ENCODE peak calls at places on chromosome X, in four cellular contexts. L is ascending aorta; J is CD8-positive, alpha-beta T cell; Z is psoas muscle. D is an unnamed sample.

GRCh38 chrX:74133156-74133796 is 170.7 kb upstream of the ZCCHC13 start:
- DNase-seq in L (no peak), J (no peak), Z (no peak), D (no peak)

GRCh38 chrX:42025861-42026260 is 102.5 kb upstream of the CASK start:
- DNase-seq in L (no peak), J (no peak), Z (no peak), D (no peak)

GRCh38 chrX:44621088-44621487 is 78.4 kb upstream of the FUNDC1 start:
- DNase-seq in L (no peak), J (no peak), Z (no peak), D (no peak)

GRCh38 chrX:154532690-154533089 is 14.0 kb downstream of the G6PD start:
- DNase-seq in L (no peak), J (no peak), Z (no peak), D (no peak)

GRCh38 chrX:13101439-13102139 is 57.2 kb upstream of the FAM9C start:
- DNase-seq in L (no peak), J (no peak), Z (peak; percentile 56), D (peak; percentile 87)

GRCh38 chrX:57899064-57899463 is 11.2 kb downstream of the ZXDA start:
- DNase-seq in L (no peak), J (no peak), Z (no peak), D (no peak)

GRCh38 chrX:274904-275475 is 6.2 kb upstream of the PLCXD1 start:
- DNase-seq in L (no peak), J (no peak), Z (no peak), D (no peak)

GRCh38 chrX:24341795-24342194 is 18.6 kb upstream of the SUPT20HL1 start:
- DNase-seq in L (no peak), J (no peak), Z (no peak), D (no peak)

GRCh38 chrX:45900751-45901150 is 644.5 kb downstream of the ZNF674 start:
- DNase-seq in L (no peak), J (no peak), Z (no peak), D (no peak)

GRCh38 chrX:70030242-70030823 is 19.4 kb downstream of the AWAT2 start:
- DNase-seq in L (no peak), J (no peak), Z (no peak), D (no peak)

GRCh38 chrX:64977051-64977450 is 801 bp upstream of the ZC4H2 start:
- DNase-seq in L (no peak), J (no peak), Z (no peak), D (no peak)

GRCh38 chrX:146456058-146456457 is 353.5 kb upstream of the CXorf51B start:
- DNase-seq in L (no peak), J (no peak), Z (no peak), D (no peak)

GRCh38 chrX:54030329-54030728 is 13.9 kb downstream of the PHF8 start:
- DNase-seq in L (no peak), J (no peak), Z (no peak), D (no peak)

GRCh38 chrX:54024350-54024749 is 19.9 kb downstream of the PHF8 start:
- DNase-seq in L (no peak), J (no peak), Z (no peak), D (no peak)

DNA sequence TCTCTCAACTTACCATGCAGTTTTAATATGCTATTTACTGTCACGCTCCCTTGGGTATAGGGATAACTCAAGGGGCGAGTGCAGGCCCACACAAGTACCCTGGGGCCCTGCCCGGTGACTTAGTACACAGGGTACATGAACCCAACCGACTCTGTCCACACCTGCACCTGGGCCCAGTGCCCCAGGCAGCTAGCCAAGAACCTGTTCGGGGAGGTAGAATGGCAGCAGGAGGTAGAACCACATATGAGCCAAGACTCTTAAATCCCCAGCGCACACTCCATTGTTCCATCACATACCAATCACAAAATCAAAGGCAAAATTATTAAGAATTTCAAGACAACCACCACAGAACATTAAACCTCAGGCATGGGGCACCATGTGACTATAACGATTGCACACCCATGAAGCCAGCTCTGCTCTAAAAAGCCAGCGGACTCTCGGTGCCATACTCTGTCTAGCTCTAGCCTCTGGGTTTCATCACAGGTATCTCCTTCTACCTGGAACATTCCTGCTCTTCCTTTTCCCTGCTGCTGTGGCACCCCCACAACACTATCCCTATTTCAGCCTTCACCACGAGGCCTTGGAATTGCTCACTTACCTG is 14.6 kb downstream of the PHF8 start:
- DNase-seq in L (no peak), J (no peak), Z (no peak), D (peak; percentile 42)
- H3K36me3 ChIP-seq in L (peaks cover 36% of the 10 kb centered on the region), J (peaks cover 3% of the 10 kb centered on the region), Z (peaks cover 50% of the 10 kb centered on the region), D (no peaks in the 10 kb centered on the region)

GRCh38 chrX:111013778-111014455 is 82.1 kb upstream of the PAK3 start:
- DNase-seq in L (no peak), J (no peak), Z (no peak), D (no peak)
- H3K4me3 ChIP-seq in L (no peak overlapping the region), J (no peak overlapping the region), Z (no peak overlapping the region), D (no peak overlapping the region)

DNA sequence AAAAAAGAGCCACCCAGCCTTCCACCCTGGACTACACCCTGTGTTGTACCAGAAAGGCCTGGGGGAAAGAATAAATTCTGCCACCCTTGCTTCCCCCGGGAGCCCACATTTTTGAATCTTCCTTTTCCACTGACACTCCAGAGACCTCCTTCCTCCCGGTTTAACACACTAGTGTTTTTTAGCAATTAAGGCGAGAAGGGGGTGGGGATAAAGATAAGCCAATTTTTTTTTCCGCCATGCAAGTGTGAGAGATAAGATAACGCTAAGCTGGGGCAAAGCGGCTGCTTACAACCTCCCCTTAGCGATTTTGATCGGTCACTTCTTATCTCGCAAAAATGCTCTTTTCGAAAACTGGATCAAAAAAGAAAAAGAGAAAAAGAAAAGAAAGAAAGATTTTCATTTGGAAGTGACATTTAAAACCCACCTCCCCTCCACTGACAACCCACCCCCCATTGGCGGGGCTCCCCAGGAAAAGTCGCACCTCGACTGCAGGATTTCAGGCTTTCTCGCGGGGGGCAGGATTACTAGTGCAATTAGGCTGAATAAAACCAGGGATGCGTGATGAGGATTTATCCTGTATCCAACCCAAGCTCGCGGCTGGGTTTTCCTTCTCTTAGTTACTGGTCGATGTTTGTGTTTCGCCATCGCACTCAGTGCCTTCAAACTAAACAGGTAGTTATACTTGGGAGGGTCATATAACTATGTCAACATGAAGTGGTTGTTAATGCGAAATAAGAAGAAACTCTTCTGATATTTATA is 6.0 kb upstream of the BCOR start:
- DNase-seq in L (no peak), J (no peak), Z (no peak), D (no peak)
- H3K9me3 ChIP-seq in L (no peaks in the 10 kb centered on the region), J (no peaks in the 10 kb centered on the region), Z (no peaks in the 10 kb centered on the region), D (no peaks in the 10 kb centered on the region)

GRCh38 chrX:120534413-120535205 is 26.2 kb downstream of the CUL4B start:
- DNase-seq in L (no peak), J (no peak), Z (no peak), D (no peak)

GRCh38 chrX:120536056-120536455 is 24.7 kb downstream of the CUL4B start:
- DNase-seq in L (no peak), J (no peak), Z (no peak), D (no peak)
- H3K36me3 ChIP-seq in L (peaks cover 54% of the 10 kb centered on the region), J (peaks cover 4% of the 10 kb centered on the region), Z (peaks cover 91% of the 10 kb centered on the region), D (no peaks in the 10 kb centered on the region)

GRCh38 chrX:18099745-18100144 is 120.9 kb downstream of the BEND2 start:
- DNase-seq in L (no peak), J (no peak), Z (no peak), D (no peak)

GRCh38 chrX:18101087-18101486 is 119.6 kb downstream of the BEND2 start:
- DNase-seq in L (no peak), J (no peak), Z (no peak), D (no peak)

GRCh38 chrX:18102006-18102405 is 118.7 kb downstream of the BEND2 start:
- DNase-seq in L (no peak), J (no peak), Z (no peak), D (no peak)

DNA sequence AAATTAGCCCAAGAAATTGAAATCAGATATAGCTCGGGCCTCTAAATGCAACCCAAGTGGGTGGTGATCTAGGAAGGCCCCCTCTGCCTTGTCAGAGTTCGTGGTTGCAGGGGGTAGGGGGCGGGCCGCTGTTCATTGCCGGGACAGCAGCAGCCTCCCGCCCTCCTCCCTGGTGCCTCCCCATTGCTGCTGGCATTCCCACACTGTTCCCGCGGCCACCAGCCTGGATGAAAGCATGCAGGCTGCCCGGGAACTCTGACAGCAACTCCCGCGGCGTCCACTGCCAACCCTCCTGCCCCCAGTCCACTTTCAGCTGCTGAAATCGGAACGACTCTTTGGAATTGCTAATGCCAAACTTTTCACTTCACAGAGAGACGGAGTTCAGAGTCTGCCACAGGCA is 122.0 kb downstream of the BEND2 start:
- DNase-seq in L (no peak), J (no peak), Z (no peak), D (no peak)
- H3K4me3 ChIP-seq in L (no peak overlapping the region), J (no peak overlapping the region), Z (no peak overlapping the region), D (no peak overlapping the region)

GRCh38 chrX:105635794-105636193 is 186.5 kb upstream of the NRK start:
- DNase-seq in L (no peak), J (no peak), Z (no peak), D (no peak)

GRCh38 chrX:105634180-105634579 is 188.2 kb upstream of the NRK start:
- DNase-seq in L (no peak), J (no peak), Z (no peak), D (no peak)

DNA sequence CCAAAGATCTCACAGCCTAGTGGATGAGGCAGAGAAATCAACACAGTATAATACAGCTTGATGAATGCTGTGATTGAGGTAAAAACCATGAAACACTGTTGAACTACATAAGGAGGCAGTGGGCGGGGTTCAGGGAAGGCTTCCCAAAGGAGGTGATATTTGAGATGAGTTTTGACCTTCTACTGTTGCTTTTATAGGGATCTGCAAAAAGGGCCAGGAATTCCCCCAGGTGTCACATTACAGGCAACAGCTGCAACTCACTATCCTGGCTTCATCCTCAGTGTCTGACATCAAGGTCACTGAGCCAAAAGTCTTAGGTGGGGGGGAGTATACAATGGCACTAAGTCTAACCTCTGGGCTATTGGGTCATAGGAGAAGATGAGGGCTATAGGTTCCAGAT is 185.7 kb upstream of the NRK start:
- DNase-seq in L (no peak), J (no peak), Z (no peak), D (no peak)
- H3K9me3 ChIP-seq in L (no peaks in the 10 kb centered on the region), J (no peaks in the 10 kb centered on the region), Z (no peaks in the 10 kb centered on the region), D (no peaks in the 10 kb centered on the region)

D was measured in sigmoid colon.